ENCODE peak calls at places on chromosome 14, in four cellular contexts. O, P, M and S are unnamed samples.

GRCh38 chr14:24436355-24437019 is 6.1 kb downstream of the SDR39U1 start:
- DNase-seq in O (peak; percentile 83), P (peak; percentile 61), M (peak; percentile 84), S (peak; percentile 43)

GRCh38 chr14:86430807-86431206 is 900.9 kb downstream of the FLRT2 start:
- DNase-seq in O (no peak), P (no peak), M (no peak), S (no peak)

GRCh38 chr14:101070540-101071492 is 167.3 kb upstream of the RTL1 start:
- DNase-seq in O (peak; percentile 27), P (no peak), M (no peak), S (no peak)

GRCh38 chr14:68520637-68521556 is 272.0 kb downstream of the ZFP36L1 start:
- DNase-seq in O (no peak), P (peak; percentile 44), M (no peak), S (no peak)

GRCh38 chr14:80136358-80136757 is 74.9 kb downstream of the DIO2 start:
- DNase-seq in O (no peak), P (peak; percentile 15), M (no peak), S (no peak)

GRCh38 chr14:91996951-91997371 is 42.9 kb downstream of the TRIP11 start:
- DNase-seq in O (peak; percentile 19), P (peak; percentile 87), M (peak; percentile 72), S (peak; percentile 25)

GRCh38 chr14:101716077-101716950 is 45.2 kb upstream of the PPP2R5C start:
- DNase-seq in O (no peak), P (no peak), M (no peak), S (no peak)

GRCh38 chr14:54901380-54902142 is 1.1 kb downstream of the GCH1 start:
- DNase-seq in O (peak; percentile 48), P (no peak), M (no peak), S (no peak)

GRCh38 chr14:37598085-37598972 is 2.9 kb downstream of the TTC6 start:
- DNase-seq in O (no peak), P (no peak), M (no peak), S (no peak)

GRCh38 chr14:101225729-101226152 is 322.2 kb upstream of the RTL1 start:
- DNase-seq in O (no peak), P (no peak), M (no peak), S (no peak)

GRCh38 chr14:96274122-96274910 is 18.3 kb downstream of the BDKRB1 start:
- DNase-seq in O (peak; percentile 61), P (peak; percentile 95), M (peak; percentile 82), S (no peak)

GRCh38 chr14:21711360-21711961 is 37.8 kb upstream of the OR4E1 start:
- DNase-seq in O (peak; percentile 34), P (peak; percentile 18), M (peak; percentile 69), S (peak; percentile 59)

GRCh38 chr14:97395068-97395467 is 597.9 kb downstream of the VRK1 start:
- DNase-seq in O (no peak), P (no peak), M (no peak), S (no peak)

GRCh38 chr14:64541261-64541970 is 875 bp downstream of the HSPA2 start:
- DNase-seq in O (no peak), P (peak; percentile 18), M (no peak), S (no peak)

GRCh38 chr14:72771561-72771960 is 122.3 kb downstream of the DPF3 start:
- DNase-seq in O (no peak), P (no peak), M (no peak), S (no peak)

GRCh38 chr14:105285174-105285573 is 15.6 kb downstream of the BRF1 start:
- DNase-seq in O (no peak), P (no peak), M (no peak), S (no peak)

GRCh38 chr14:30223385-30223785 is 295.7 kb upstream of the PRKD1 start:
- DNase-seq in O (no peak), P (peak; percentile 94), M (peak; percentile 90), S (peak; percentile 76)

GRCh38 chr14:30196861-30197260 is 269.2 kb upstream of the PRKD1 start:
- DNase-seq in O (no peak), P (no peak), M (no peak), S (no peak)

GRCh38 chr14:59305836-59306555 is 117.5 kb downstream of the DAAM1 start:
- DNase-seq in O (no peak), P (peak; percentile 69), M (peak; percentile 54), S (no peak)

GRCh38 chr14:104084251-104085002 is 1.1 kb upstream of the ASPG start:
- DNase-seq in O (no peak), P (peak; percentile 16), M (peak; percentile 81), S (no peak)

GRCh38 chr14:24670594-24670993 is 36.6 kb upstream of the GZMB start:
- DNase-seq in O (no peak), P (no peak), M (no peak), S (no peak)

GRCh38 chr14:75294649-75295033 is 16.0 kb downstream of the FOS start:
- DNase-seq in O (peak; percentile 66), P (no peak), M (no peak), S (peak; percentile 19)

GRCh38 chr14:48398675-48399282 is 723.4 kb upstream of the MDGA2 start:
- DNase-seq in O (peak; percentile 16), P (peak; percentile 33), M (peak; percentile 36), S (peak; percentile 43)
- TF ChIP-seq CTCF in O (peak; percentile 61), P (peak; percentile 36), M (peak; percentile 51), S (peak; percentile 58)

GRCh38 chr14:93977171-93977570 is 801 bp upstream of the ASB2 start:
- DNase-seq in O (no peak), P (no peak), M (no peak), S (no peak)

GRCh38 chr14:93977790-93978581 is 1.6 kb upstream of the ASB2 start:
- DNase-seq in O (no peak), P (peak; percentile 80), M (no peak), S (no peak)

GRCh38 chr14:93975791-93976476 is 436 bp downstream of the ASB2 start:
- DNase-seq in O (no peak), P (no peak), M (no peak), S (no peak)

GRCh38 chr14:93974833-93975232 is 1.5 kb downstream of the ASB2 start:
- DNase-seq in O (no peak), P (no peak), M (no peak), S (no peak)

GRCh38 chr14:93976477-93977057 is at the start of gene ASB2:
- DNase-seq in O (no peak), P (no peak), M (peak; percentile 25), S (no peak)
- H3K36me3 ChIP-seq in O (no peaks in the 10 kb centered on the region), P (no peaks in the 10 kb centered on the region), M (no peaks in the 10 kb centered on the region), S (no peaks in the 10 kb centered on the region)

DNA sequence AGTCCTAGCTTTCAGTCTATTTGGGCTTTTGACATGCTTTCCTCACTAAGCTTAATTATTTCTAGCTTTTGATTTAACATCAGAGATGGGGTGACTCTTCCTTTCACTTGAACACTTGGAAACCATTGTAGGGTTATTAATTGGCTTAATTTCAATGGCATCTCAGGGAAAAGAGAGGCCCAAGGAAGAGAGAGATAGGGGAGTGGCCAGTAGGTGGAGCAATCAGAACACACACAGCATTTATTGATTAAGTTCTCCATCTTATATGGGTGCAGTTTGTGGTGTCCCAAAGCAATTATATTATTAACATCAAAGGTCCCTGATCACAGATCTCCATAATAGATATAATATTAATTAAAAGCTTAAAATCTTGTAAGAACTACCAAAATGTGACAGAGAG is 1466.1 kb upstream of the SEL1L start:
- DNase-seq in O (no peak), P (no peak), M (no peak), S (no peak)
- TF ChIP-seq CTCF in O (no peak), P (peak; percentile 22), M (no peak), S (peak; percentile 47)

GRCh38 chr14:39050389-39050788 is 52.6 kb downstream of the SEC23A start:
- DNase-seq in O (no peak), P (peak; percentile 85), M (peak; percentile 64), S (peak; percentile 69)
- H3K36me3 ChIP-seq in O (peaks cover 19% of the 10 kb centered on the region), P (peaks cover 9% of the 10 kb centered on the region), M (peaks cover 64% of the 10 kb centered on the region), S (peaks cover 59% of the 10 kb centered on the region)

GRCh38 chr14:93232159-93232558 is 25.1 kb downstream of the UBR7 start:
- DNase-seq in O (peak; percentile 24), P (no peak), M (no peak), S (no peak)
- TF ChIP-seq CTCF in O (no peak), P (no peak), M (no peak), S (no peak)

DNA sequence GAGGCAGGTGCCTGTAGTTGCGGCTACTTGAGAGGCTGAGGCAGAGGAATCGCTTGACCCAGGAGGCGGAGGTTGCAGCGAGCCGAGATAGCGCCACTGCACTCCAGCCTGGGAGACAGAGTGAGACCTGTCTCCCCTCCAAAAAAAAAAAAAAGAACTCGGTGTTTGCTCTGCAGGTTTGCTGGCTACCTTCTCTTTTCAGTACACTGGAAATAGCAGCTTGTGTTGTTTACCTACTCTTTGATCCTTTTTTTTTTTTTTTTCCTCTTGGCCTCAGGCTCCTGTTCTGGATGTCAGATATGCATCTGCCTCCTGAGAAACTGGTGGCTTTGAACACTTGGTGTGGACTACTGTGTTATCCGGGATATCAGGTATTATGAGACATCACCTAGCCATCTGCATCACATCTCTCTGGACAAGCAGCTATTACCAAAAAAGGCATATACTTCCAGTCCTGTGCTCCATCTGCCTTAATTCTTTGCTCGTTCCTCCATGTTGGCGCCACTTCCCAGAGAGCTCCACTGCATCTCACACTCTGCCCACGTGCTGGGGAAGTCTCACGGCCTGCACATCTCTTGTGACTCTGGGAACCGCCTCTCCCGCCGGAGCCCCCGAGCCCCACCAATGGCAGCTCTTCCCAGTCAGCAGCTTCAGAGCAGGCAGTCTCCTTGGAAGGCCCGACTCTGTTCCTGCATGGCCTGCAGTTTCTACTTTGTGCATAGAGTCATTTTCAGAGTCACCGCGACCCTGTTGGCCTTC is 50.9 kb upstream of the TRAF3 start:
- DNase-seq in O (no peak), P (no peak), M (no peak), S (no peak)
- H3K36me3 ChIP-seq in O (peaks cover 60% of the 10 kb centered on the region), P (peaks cover 17% of the 10 kb centered on the region), M (peaks cover 28% of the 10 kb centered on the region), S (peaks cover 46% of the 10 kb centered on the region)

GRCh38 chr14:77991128-77991772 is 178.9 kb upstream of the NRXN3 start:
- DNase-seq in O (peak; percentile 54), P (no peak), M (no peak), S (no peak)
- TF ChIP-seq CTCF in O (no peak), P (no peak), M (peak; percentile 14), S (peak; percentile 25)

GRCh38 chr14:81474156-81474492 is 59.5 kb downstream of the SEL1L start:
- DNase-seq in O (no peak), P (no peak), M (no peak), S (no peak)

GRCh38 chr14:81473456-81474155 is 60.0 kb downstream of the SEL1L start:
- DNase-seq in O (no peak), P (no peak), M (no peak), S (no peak)

GRCh38 chr14:81476816-81477215 is 56.8 kb downstream of the SEL1L start:
- DNase-seq in O (no peak), P (no peak), M (no peak), S (no peak)

GRCh38 chr14:81472096-81472800 is 61.4 kb downstream of the SEL1L start:
- DNase-seq in O (no peak), P (no peak), M (no peak), S (no peak)

GRCh38 chr14:81474685-81475324 is 58.8 kb downstream of the SEL1L start:
- DNase-seq in O (no peak), P (no peak), M (no peak), S (no peak)
- H3K36me3 ChIP-seq in O (peaks cover 54% of the 10 kb centered on the region), P (peaks cover 13% of the 10 kb centered on the region), M (peaks cover 28% of the 10 kb centered on the region), S (peaks cover 18% of the 10 kb centered on the region)

DNA sequence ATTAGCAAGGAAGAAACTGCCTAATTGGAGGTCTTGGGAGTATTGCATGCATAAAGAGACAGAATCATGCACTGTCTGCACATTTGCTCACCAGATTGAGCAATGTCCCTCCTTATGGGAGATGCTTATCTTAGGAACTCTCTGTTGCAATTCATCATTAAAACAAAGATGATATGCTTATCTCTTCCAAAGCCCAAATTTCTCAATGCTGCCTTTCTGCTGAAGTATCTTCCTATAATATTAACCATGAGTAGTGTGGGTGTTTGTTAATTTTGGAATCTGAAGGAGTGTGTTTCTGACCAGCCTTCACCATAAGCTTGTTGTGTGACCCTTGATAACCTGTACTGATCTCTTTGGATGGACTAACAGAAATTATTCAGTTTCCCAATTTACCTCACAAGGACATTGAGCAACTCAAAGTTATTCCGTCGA is 1257.6 kb upstream of the FLRT2 start:
- DNase-seq in O (no peak), P (no peak), M (peak; percentile 73), S (peak; percentile 25)
- TF ChIP-seq CTCF in O (no peak), P (no peak), M (no peak), S (no peak)